ENCODE peak calls at places on chromosomes 1 and 21, in four cellular contexts. L is adrenal gland; O is HAP-1; S is naive thymus-derived CD4-positive, alpha-beta T cell. Y is an unnamed sample.

GRCh38 chr1:92804721-92805169 is 19.8 kb upstream of the EVI5 start:
- DNase-seq in L (peak; percentile 93), O (peak; percentile 29), S (peak; percentile 13), Y (no peak)

GRCh38 chr1:110068646-110069301 is 1.7 kb downstream of the ALX3 start:
- DNase-seq in L (no peak), S (peak; percentile 34), O (no peak), Y (no peak)

GRCh38 chr1:53576381-53576801 is 117.2 kb downstream of the DMRTB1 start:
- DNase-seq in L (no peak), S (no peak), O (no peak), Y (peak; percentile 63)

GRCh38 chr1:172821609-172822274 is 162.8 kb downstream of the FASLG start:
- DNase-seq in S (no peak), L (no peak), O (no peak), Y (peak; percentile 24)

GRCh38 chr1:11668516-11668915 is 4.5 kb downstream of the FBXO6 start:
- DNase-seq in L (no peak), S (no peak), O (no peak), Y (no peak)

GRCh38 chr1:15153842-15154479 is 414 bp downstream of the TMEM51 start:
- DNase-seq in L (peak; percentile 75), S (no peak), O (peak; percentile 80), Y (peak; percentile 84)

GRCh38 chr1:68293609-68294353 is 61.5 kb upstream of the WLS start:
- DNase-seq in L (no peak), S (no peak), O (peak; percentile 85), Y (no peak)

GRCh38 chr1:21520899-21521716 is 11.9 kb downstream of the ALPL start:
- DNase-seq in O (no peak), L (no peak), S (no peak), Y (no peak)

GRCh38 chr1:34127006-34128000 is 37.7 kb downstream of the CSMD2 start:
- DNase-seq in L (no peak), O (no peak), S (no peak), Y (no peak)

GRCh38 chr1:87972818-87973217 is 644.1 kb downstream of the LMO4 start:
- DNase-seq in S (no peak), L (no peak), O (no peak), Y (no peak)

GRCh38 chr1:222769968-222770620 is 33.1 kb downstream of the FAM177B start:
- DNase-seq in O (no peak), L (no peak), S (no peak), Y (no peak)

GRCh38 chr1:108051625-108052382 is 86.8 kb upstream of the VAV3 start:
- DNase-seq in L (no peak), S (peak; percentile 8), O (no peak), Y (no peak)

GRCh38 chr1:36083635-36084501 is at the start of gene TEKT2:
- DNase-seq in S (no peak), O (no peak), L (peak; percentile 50), Y (peak; percentile 96)

GRCh38 chr1:41540886-41541591 is 56.6 kb upstream of the EDN2 start:
- DNase-seq in S (no peak), L (peak; percentile 8), O (no peak), Y (no peak)

GRCh38 chr21:44730951-44731579 is 19.7 kb upstream of the TSPEAR start:
- DNase-seq in S (no peak), O (no peak), L (no peak), Y (no peak)

GRCh38 chr1:73611681-73612080 is 586.3 kb downstream of the LRRIQ3 start:
- DNase-seq in S (no peak), O (no peak), L (no peak), Y (no peak)

GRCh38 chr1:48249868-48250267 is 27.4 kb downstream of the SLC5A9 start:
- DNase-seq in S (no peak), L (no peak), O (no peak), Y (no peak)

GRCh38 chr1:48492392-48492791 is 20.4 kb upstream of the SPATA6 start:
- DNase-seq in O (no peak), L (peak; percentile 79), S (no peak), Y (no peak)

GRCh38 chr1:224133741-224134299 is 19.9 kb downstream of the FBXO28 start:
- DNase-seq in L (no peak), O (no peak), S (no peak), Y (no peak)

GRCh38 chr1:32195972-32196823 is 4.2 kb upstream of the CCDC28B start:
- DNase-seq in S (peak; percentile 23), O (no peak), L (peak; percentile 54), Y (no peak)

GRCh38 chr1:47684964-47685762 is 247.3 kb downstream of the FOXD2 start:
- DNase-seq in L (peak; percentile 5), S (no peak), O (no peak), Y (peak; percentile 74)

GRCh38 chr1:76303348-76303712 is 228.8 kb downstream of the ST6GALNAC3 start:
- DNase-seq in S (no peak), O (no peak), L (no peak), Y (no peak)

GRCh38 chr21:40507978-40508377 is 339.0 kb downstream of the DSCAM start:
- DNase-seq in L (no peak), S (no peak), O (no peak), Y (no peak)

GRCh38 chr1:184483101-184483813 is 96.4 kb downstream of the C1orf21 start:
- DNase-seq in O (no peak), S (no peak), L (peak; percentile 53), Y (no peak)

GRCh38 chr1:227797144-227797543 is 18.3 kb upstream of the PRSS38 start:
- DNase-seq in S (no peak), O (no peak), L (no peak), Y (no peak)

GRCh38 chr1:156337052-156337887 is 822 bp downstream of the CCT3 start:
- DNase-seq in S (no peak), L (no peak), O (peak; percentile 34), Y (no peak)

GRCh38 chr1:218339267-218339831 is 5.8 kb upstream of the TGFB2 start:
- DNase-seq in L (no peak), S (no peak), O (no peak), Y (no peak)

GRCh38 chr1:41806472-41807155 is 112.1 kb downstream of the HIVEP3 start:
- DNase-seq in L (no peak), O (no peak), S (peak; percentile 17), Y (no peak)

GRCh38 chr1:202649553-202650392 is 60.5 kb downstream of the SYT2 start:
- DNase-seq in O (no peak), L (no peak), S (no peak), Y (no peak)

GRCh38 chr1:153422450-153423068 is 6.2 kb downstream of the S100A7A start:
- DNase-seq in L (peak; percentile 85), S (peak; percentile 53), O (peak; percentile 83), Y (no peak)

GRCh38 chr21:16573581-16573980 is 843.8 kb downstream of the USP25 start:
- DNase-seq in S (no peak), O (no peak), L (no peak), Y (no peak)

GRCh38 chr1:84382127-84382526 is 16.2 kb upstream of the DNASE2B start:
- DNase-seq in S (no peak), O (no peak), L (no peak), Y (no peak)

GRCh38 chr21:31611445-31611844 is 48.0 kb upstream of the SOD1 start:
- DNase-seq in S (no peak), O (no peak), L (no peak), Y (no peak)
- H3K4me1 ChIP-seq in S (no peaks in the 10 kb centered on the region), O (no peaks in the 10 kb centered on the region), L (no peaks in the 10 kb centered on the region), Y (no peaks in the 10 kb centered on the region)

DNA sequence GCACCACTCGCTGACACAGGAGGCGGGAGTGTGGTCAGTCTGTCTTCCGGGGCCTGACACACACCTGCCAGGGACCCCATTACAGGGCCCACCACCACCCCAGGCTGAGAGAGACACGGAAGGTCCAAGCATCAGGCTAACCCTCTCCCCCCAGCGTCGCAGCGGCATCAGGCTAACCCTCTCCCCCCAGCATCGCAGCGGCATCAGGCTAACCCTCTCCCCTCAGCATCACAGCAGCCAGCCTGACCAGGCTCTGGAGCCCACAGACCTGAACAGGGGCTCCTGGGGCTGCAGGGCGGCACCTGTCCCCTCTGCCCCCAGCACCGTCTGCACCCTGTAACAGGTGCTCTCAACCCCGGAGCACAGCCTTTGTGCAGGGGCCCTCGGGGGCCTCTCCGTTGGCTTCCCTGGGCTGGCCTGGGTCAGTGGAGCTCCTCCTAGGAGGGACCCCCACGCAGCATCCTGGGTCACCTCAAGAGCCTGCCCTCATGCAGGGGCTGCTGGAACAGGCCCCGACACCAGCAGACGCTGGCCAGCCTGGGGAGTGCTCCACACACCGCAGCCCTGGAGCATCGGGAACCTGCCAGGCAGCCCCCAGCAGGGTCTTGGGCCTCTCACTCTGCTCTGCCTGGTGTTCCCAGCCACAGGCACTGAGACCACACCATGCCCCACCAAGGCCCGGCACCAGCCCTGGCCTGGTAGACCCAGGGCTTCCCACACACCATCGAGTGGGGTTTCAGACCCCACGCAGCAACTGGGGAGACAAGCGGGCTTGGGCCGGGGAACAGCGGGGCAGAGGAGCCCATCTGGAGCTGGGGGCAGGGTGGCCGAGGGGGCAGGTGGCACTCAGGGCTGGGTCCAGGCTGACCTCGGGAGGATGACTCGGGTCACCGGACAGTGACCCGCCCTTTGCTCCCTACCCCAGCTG is 67.0 kb downstream of the MEGF6 start:
- DNase-seq in S (no peak), L (no peak), O (no peak), Y (no peak)
- H3K4me1 ChIP-seq in S (no peaks in the 10 kb centered on the region), L (peaks cover 4% of the 10 kb centered on the region), O (no peaks in the 10 kb centered on the region), Y (no peaks in the 10 kb centered on the region)

DNA sequence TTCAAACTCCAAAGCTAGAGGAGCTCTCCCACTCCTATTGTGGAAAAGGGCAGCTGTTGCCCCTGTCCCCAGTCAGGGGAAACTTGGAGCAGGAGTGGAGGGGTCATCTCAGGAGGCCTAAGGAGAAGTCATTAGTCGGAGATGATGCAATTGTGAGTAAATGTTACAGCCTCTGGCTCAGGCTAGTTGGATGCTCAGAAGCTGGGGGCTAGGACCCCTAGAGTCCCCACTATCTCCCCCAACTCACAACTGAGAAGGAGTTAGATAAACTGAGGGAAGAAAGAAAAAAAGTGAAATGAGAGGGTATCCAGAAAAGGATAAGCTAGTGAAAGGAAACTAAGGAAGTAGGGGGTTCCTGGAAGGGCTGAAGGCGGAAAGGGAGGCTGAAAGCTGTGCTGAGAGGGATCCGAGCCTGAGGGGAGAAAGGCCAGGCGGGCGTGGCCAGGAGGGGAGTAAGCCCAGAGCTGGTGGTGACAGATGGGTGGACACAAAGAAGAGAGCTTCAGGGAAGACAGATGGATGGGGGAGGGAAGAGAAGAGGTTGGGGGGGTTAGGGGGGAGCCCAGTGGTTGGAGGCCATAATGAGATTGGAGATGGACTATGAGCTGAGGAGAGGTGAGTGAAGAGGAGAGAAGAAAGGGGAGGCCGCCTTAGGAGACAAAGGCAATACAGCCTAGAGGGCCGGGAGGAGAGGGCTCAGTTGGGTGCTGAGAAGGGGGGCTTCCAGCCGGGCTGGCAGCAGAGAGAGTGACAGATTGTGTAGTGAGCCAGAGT is 4.5 kb upstream of the NHLH1 start:
- DNase-seq in L (no peak), O (peak; percentile 79), S (no peak), Y (no peak)
- H3K4me1 ChIP-seq in L (no peaks in the 10 kb centered on the region), O (peaks cover 23% of the 10 kb centered on the region), S (no peaks in the 10 kb centered on the region), Y (no peaks in the 10 kb centered on the region)

DNA sequence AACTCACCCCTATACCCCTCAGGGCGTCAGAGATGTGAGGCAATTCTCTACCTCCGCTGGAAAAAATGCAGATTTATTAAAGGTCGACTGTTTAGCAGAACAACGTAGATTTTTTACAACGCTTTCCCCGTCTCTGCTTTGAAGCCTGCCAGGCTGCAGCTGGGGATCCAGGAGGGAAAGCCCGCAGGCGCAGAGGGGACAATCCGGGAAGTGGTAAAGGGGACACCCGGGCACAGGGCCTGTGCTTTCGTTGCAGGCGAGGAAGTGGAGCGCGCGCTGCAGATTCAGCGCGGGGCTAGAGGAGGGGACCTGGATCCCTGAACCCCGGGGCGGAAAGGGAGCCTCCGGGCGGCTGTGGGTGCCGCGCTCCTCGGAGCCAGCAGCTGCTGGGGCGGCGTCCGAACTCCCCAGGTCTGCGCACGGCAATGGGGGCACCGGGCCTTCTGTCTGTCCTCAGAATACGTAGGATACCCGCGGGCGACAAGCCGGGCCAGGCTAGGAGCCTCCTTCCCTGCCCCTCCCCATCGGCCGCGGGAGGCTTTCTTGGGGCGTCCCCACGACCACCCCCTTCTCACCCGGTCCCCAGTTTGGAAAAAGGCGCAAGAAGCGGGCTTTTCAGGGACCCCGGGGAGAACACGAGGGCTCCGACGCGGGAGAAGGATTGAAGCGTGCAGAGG is 5.5 kb downstream of the SIM2 start:
- DNase-seq in O (no peak), S (no peak), L (no peak), Y (peak; percentile 49)
- H3K4me1 ChIP-seq in O (no peaks in the 10 kb centered on the region), S (no peaks in the 10 kb centered on the region), L (peaks cover 32% of the 10 kb centered on the region), Y (no peaks in the 10 kb centered on the region)

Y was measured in SK-N-SH.